ENCODE peak calls at places on chromosomes 7 and 10, in six cellular contexts. F is transverse colon, M is AG09309, T is psoas muscle, L is adrenal gland, W is Peyer's patch. U is an unnamed sample.

GRCh38 chr7:16961650-16962049 is 79.9 kb upstream of the AGR3 start:
- DNase-seq in M (peak; percentile 57), F (no peak), L (no peak), T (no peak), W (no peak), U (peak; percentile 38)

GRCh38 chr10:44425466-44425865 is 40.6 kb upstream of the CXCL12 start:
- DNase-seq in M (no peak), T (no peak), F (no peak), L (no peak), W (no peak), U (no peak)

GRCh38 chr7:818031-818699 is 14.1 kb upstream of the SUN1 start:
- DNase-seq in T (no peak), L (no peak), W (no peak), M (peak; percentile 21), F (no peak), U (no peak)

GRCh38 chr7:47535704-47536628 is 45.9 kb downstream of the TNS3 start:
- DNase-seq in L (no peak), W (no peak), T (no peak), M (no peak), F (no peak), U (no peak)

GRCh38 chr7:130490888-130491771 is 755 bp upstream of the MEST start:
- DNase-seq in W (no peak), L (peak; percentile 76), T (peak; percentile 40), F (peak; percentile 37), M (no peak), U (no peak)

GRCh38 chr7:142583424-142583823 is 165.8 kb upstream of the PRSS1 start:
- DNase-seq in F (no peak), M (peak; percentile 41), L (peak; percentile 76), T (peak; percentile 32), W (no peak), U (peak; percentile 51)

GRCh38 chr10:101939718-101940117 is 96.1 kb upstream of the KCNIP2 start:
- DNase-seq in M (no peak), W (no peak), L (no peak), T (no peak), F (no peak), U (no peak)

GRCh38 chr7:27031289-27032172 is 64.3 kb downstream of the HOXA1 start:
- DNase-seq in W (no peak), F (no peak), L (no peak), M (peak; percentile 55), T (no peak), U (peak; percentile 33)

GRCh38 chr7:108385834-108386422 is 70.3 kb downstream of the NRCAM start:
- DNase-seq in T (no peak), F (no peak), W (no peak), L (no peak), M (no peak), U (no peak)

GRCh38 chr7:9691286-9691685 is 1257.9 kb downstream of the NXPH1 start:
- DNase-seq in W (no peak), M (no peak), T (no peak), F (no peak), L (no peak), U (no peak)

GRCh38 chr7:106313456-106313891 is 28.7 kb upstream of the NAMPT start:
- DNase-seq in T (no peak), M (peak; percentile 17), L (no peak), W (no peak), F (no peak), U (peak; percentile 41)

GRCh38 chr10:110372656-110373055 is 67.9 kb upstream of the SMNDC1 start:
- DNase-seq in L (no peak), W (no peak), M (no peak), T (no peak), F (no peak), U (no peak)

GRCh38 chr7:133119067-133119466 is 37.2 kb upstream of the CHCHD3 start:
- DNase-seq in L (no peak), M (no peak), T (no peak), F (no peak), W (no peak), U (no peak)

GRCh38 chr10:338176-339037 is 203.2 kb downstream of the ZMYND11 start:
- DNase-seq in F (no peak), L (peak; percentile 41), T (no peak), M (no peak), W (peak; percentile 5), U (no peak)

GRCh38 chr10:27558612-27559020 is 54.5 kb downstream of the RAB18 start:
- DNase-seq in M (peak; percentile 20), T (peak; percentile 29), F (peak; percentile 58), L (peak; percentile 79), W (no peak), U (peak; percentile 10)

GRCh38 chr10:118721005-118721876 is 33.5 kb downstream of the CACUL1 start:
- DNase-seq in L (peak; percentile 85), T (no peak), M (no peak), W (peak; percentile 58), F (peak; percentile 58), U (no peak)

GRCh38 chr10:131585761-131586160 is 274.2 kb upstream of the TCERG1L start:
- DNase-seq in M (no peak), W (peak; percentile 9), T (no peak), L (no peak), F (no peak), U (no peak)

DNA sequence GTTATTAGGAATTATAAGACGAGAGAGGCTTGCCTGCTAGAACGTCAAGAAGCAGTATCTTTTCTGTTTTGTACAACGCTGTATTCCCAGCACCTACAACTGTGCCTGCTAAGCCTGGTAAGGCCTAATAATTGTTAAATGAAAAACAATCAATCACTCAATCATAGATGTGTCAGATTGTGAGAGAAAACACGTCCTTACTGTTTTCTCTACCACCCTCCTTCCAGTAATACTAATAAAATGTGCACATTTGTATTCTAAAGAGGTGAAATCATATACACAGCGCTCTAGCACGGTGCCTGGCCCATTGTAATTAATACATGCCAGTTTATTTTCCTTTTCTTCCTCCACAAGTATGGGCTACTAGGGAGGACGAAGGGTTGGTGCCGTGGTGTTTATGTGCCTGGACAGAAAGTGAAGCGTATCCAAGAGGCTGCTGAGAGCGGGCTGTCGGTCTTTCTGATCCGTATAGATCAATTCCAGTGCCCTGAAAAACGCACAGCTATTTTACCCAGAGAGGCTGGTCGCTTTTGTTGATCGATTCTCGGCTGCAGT is 1.5 kb upstream of the AUTS2 start:
- DNase-seq in T (no peak), L (peak; percentile 62), M (no peak), F (no peak), W (no peak), U (no peak)
- H3K4me3 ChIP-seq in T (peak overlapping the region; percentile 91), L (peak overlapping the region; percentile 93), M (peak overlapping the region; percentile 55), F (peak overlapping the region; percentile 56), W (peak overlapping the region; percentile 59), U (peak overlapping the region; percentile 82)

GRCh38 chr10:103855852-103856496 is 598 bp upstream of the SH3PXD2A start:
- DNase-seq in L (no peak), M (no peak), W (no peak), F (no peak), T (no peak), U (no peak)
- H3K4me3 ChIP-seq in L (peak overlapping the region; percentile 65), M (peak overlapping the region; percentile 88), W (peak overlapping the region; percentile 50), F (peak overlapping the region; percentile 74), T (peak overlapping the region; percentile 96), U (peak overlapping the region; percentile 76)

GRCh38 chr10:55628260-55628701 is 732.8 kb downstream of the ZWINT start:
- DNase-seq in T (peak; percentile 21), F (no peak), L (peak; percentile 92), M (no peak), W (no peak), U (no peak)
- H3K4me3 ChIP-seq in T (peak overlapping the region; percentile 28), F (no peak overlapping the region), L (no peak overlapping the region), M (no peak overlapping the region), W (no peak overlapping the region), U (no peak overlapping the region)

GRCh38 chr7:45342236-45342635 is 184.6 kb downstream of the RAMP3 start:
- DNase-seq in T (no peak), L (no peak), F (no peak), W (no peak), M (no peak), U (no peak)
- H3K4me3 ChIP-seq in T (no peak overlapping the region), L (no peak overlapping the region), F (no peak overlapping the region), W (no peak overlapping the region), M (no peak overlapping the region), U (no peak overlapping the region)

DNA sequence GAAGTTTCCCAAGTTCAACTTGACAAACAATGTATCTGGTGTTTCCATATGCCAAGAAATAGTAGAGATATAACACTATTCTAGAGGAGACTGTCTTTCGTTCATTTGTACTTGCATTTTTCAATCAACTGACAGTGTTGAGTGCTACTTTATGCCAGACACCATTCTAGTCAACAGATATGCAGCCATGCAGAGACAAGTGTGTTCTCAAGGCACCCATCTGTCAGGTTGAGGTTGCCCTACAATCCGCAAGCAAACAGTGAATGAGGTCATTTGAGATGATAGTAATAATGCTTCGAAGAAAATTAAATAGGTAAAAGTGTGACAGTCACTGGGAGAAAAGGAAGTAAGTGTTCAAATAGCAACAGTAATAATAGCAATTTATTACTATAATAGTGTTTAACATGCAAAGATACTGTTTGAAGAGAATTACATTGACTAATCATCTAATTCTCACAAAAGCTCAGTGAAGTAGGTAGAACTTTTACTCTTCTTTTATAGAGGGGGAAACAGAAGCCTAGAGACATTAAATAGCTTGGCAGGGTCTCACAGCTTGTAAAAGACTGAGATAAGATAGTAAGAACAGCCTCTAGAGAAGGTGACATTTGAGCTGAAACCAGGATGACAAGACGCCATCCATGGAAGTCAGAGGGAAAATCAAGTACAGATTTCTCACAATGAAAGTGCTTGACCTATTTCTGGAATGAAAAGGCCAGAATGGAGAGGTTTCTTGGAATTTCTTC is 936.9 kb downstream of the SORCS3 start:
- DNase-seq in F (no peak), L (no peak), M (no peak), W (no peak), T (no peak), U (no peak)
- H3K4me3 ChIP-seq in F (no peak overlapping the region), L (no peak overlapping the region), M (no peak overlapping the region), W (no peak overlapping the region), T (no peak overlapping the region), U (no peak overlapping the region)

DNA sequence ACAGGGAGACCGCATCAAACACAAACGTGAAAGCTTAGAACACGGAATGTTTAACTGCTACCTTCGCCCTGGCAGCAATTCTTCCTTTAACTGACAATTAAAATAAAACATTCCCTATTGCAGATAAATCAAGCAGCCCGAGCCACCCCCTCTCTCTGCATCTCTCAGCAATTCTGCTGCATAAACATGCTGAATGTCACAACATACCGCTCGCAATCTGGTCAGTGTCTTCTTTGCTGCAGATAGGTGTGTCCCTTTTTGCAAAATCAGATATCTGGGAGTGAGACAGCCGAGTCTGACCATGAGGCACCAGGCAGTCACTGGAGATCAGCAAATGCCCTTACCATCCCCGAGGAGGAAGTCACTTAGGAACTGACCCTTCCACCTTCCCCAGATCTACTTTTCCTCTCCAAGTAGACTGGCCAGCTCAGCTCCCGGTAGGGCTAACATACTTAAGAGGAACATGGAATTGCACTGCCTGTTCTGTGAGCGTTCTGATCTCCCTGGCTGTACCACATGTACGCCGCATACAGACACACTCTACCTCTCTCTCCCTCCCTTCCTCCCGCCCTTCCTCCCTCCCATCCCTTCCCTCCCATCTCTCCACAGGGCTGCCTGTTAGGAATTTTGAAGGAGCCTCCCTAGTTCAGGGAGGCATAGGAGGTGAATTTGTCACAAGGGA is at the start of gene FRMD4A:
- DNase-seq in M (no peak), L (no peak), W (no peak), T (no peak), F (no peak), U (no peak)
- H3K4me3 ChIP-seq in M (no peak within 1 kb of the TSS), L (no peak within 1 kb of the TSS), W (no peak within 1 kb of the TSS), T (no peak within 1 kb of the TSS), F (no peak within 1 kb of the TSS), U (no peak within 1 kb of the TSS)

U was measured in AG04449.